ENCODE peak calls at places on chromosomes 13 and 19, in eight cellular contexts. U is tibial artery, V is adrenal gland, W is B cell, P is omental fat pad, D is DND-41, S is ascending aorta, K is neural progenitor cell. E is an unnamed sample.

GRCh38 chr13:43003729-43004128 is 11.7 kb upstream of the EPSTI1 start:
- DNase-seq in D (no peak), K (no peak), P (no peak), S (no peak), W (no peak), V (no peak), U (no peak), E (no peak)

GRCh38 chr13:99982741-99983400 is 1.3 kb downstream of the ZIC2 start:
- DNase-seq in U (no peak), W (no peak), S (no peak), K (peak; percentile 21), D (no peak), V (no peak), P (no peak), E (no peak)

GRCh38 chr19:57241181-57241580 is 749 bp downstream of the ZNF805 start:
- DNase-seq in W (no peak), P (no peak), K (no peak), D (no peak), V (no peak), U (no peak), S (no peak), E (no peak)

GRCh38 chr13:72195044-72195704 is 328.2 kb upstream of the DACH1 start:
- DNase-seq in S (no peak), D (no peak), U (no peak), W (no peak), P (no peak), K (no peak), V (no peak), E (no peak)

GRCh38 chr13:113633485-113633873 is 24.5 kb downstream of the ATP4B start:
- DNase-seq in V (no peak), P (no peak), K (no peak), W (no peak), S (no peak), D (no peak), U (no peak), E (no peak)

GRCh38 chr19:35787227-35787799 is 11.9 kb downstream of the ARHGAP33 start:
- DNase-seq in V (no peak), W (no peak), K (no peak), U (no peak), S (no peak), P (no peak), D (no peak), E (no peak)

GRCh38 chr13:110882228-110882627 is 32.6 kb downstream of the ANKRD10 start:
- DNase-seq in V (no peak), P (no peak), D (no peak), K (no peak), U (no peak), S (no peak), W (no peak), E (no peak)

GRCh38 chr13:91211548-91211947 is 135.9 kb upstream of the MIR17HG start:
- DNase-seq in S (no peak), D (no peak), U (no peak), V (no peak), K (no peak), P (no peak), W (no peak), E (no peak)

GRCh38 chr13:20709782-20710181 is 6.3 kb downstream of the IL17D start:
- DNase-seq in K (no peak), V (no peak), D (no peak), P (no peak), S (no peak), U (no peak), W (no peak), E (no peak)

GRCh38 chr19:37691881-37692504 is 27.6 kb downstream of the ZNF607 start:
- DNase-seq in W (peak; percentile 86), V (peak; percentile 87), U (peak; percentile 86), S (peak; percentile 42), K (peak; percentile 91), P (peak; percentile 58), D (peak; percentile 92), E (peak; percentile 88)

GRCh38 chr13:110957181-110957884 is 42.5 kb upstream of the ANKRD10 start:
- DNase-seq in P (no peak), V (no peak), W (no peak), U (no peak), D (peak; percentile 24), K (no peak), S (no peak), E (no peak)

GRCh38 chr13:20127563-20128458 is 33.0 kb downstream of the GJA3 start:
- DNase-seq in V (peak; percentile 72), D (peak; percentile 12), W (peak; percentile 59), S (no peak), P (peak; percentile 26), K (peak; percentile 74), U (peak; percentile 84), E (no peak)

GRCh38 chr13:31674056-31674455 is 65.3 kb upstream of the RXFP2 start:
- DNase-seq in W (no peak), K (no peak), D (no peak), P (no peak), U (no peak), V (no peak), S (no peak), E (no peak)

GRCh38 chr19:55600336-55601028 is 394 bp downstream of the ZNF524 start:
- DNase-seq in U (peak; percentile 83), S (no peak), D (peak; percentile 94), P (peak; percentile 29), W (no peak), K (peak; percentile 96), V (no peak), E (peak; percentile 82)

GRCh38 chr13:78137404-78138142 is 218.9 kb upstream of the EDNRB start:
- DNase-seq in W (peak; percentile 52), D (peak; percentile 16), S (no peak), K (peak; percentile 84), P (no peak), V (peak; percentile 17), U (no peak), E (peak; percentile 14)

GRCh38 chr13:64446372-64446771 is 2783.8 kb downstream of the PCDH9 start:
- DNase-seq in D (no peak), K (no peak), S (no peak), W (no peak), U (no peak), V (no peak), P (no peak), E (no peak)

GRCh38 chr19:18594096-18594823 is 5.7 kb downstream of the REX1BD start:
- DNase-seq in D (peak; percentile 81), W (peak; percentile 91), V (peak; percentile 81), S (no peak), U (peak; percentile 86), P (no peak), K (peak; percentile 96), E (no peak)

GRCh38 chr13:108036411-108036810 is 178.9 kb downstream of the LIG4 start:
- DNase-seq in S (no peak), P (no peak), V (no peak), U (no peak), K (no peak), D (no peak), W (no peak), E (no peak)

GRCh38 chr19:17488593-17489391 is 18.5 kb downstream of the SLC27A1 start:
- DNase-seq in W (peak; percentile 81), D (peak; percentile 59), K (peak; percentile 96), U (peak; percentile 71), P (peak; percentile 46), V (peak; percentile 73), S (no peak), E (no peak)
- TF ChIP-seq CTCF in W (no peak), D (peak; percentile 28), K (peak; percentile 71), U (no peak), P (no peak), V (peak; percentile 17), S (no peak), E (no peak)

GRCh38 chr19:41263850-41264580 is at the start of gene HNRNPUL1:
- DNase-seq in D (peak; percentile 99), S (peak; percentile 97), U (peak; percentile 100), P (peak; percentile 97), V (peak; percentile 100), W (peak; percentile 99), K (peak; percentile 99), E (peak; percentile 92)

GRCh38 chr19:41265376-41266153 is 1.4 kb downstream of the HNRNPUL1 start:
- DNase-seq in W (peak; percentile 21), P (no peak), K (peak; percentile 26), S (no peak), D (peak; percentile 13), V (peak; percentile 40), U (peak; percentile 65), E (no peak)

GRCh38 chr19:41261474-41262190 is 2.5 kb upstream of the HNRNPUL1 start:
- DNase-seq in P (no peak), K (no peak), D (no peak), U (peak; percentile 70), W (peak; percentile 30), S (no peak), V (no peak), E (no peak)

GRCh38 chr19:41263042-41263849 is 926 bp upstream of the HNRNPUL1 start:
- DNase-seq in V (peak; percentile 79), U (peak; percentile 85), D (peak; percentile 61), P (peak; percentile 38), S (peak; percentile 78), K (peak; percentile 76), W (peak; percentile 88), E (no peak)

GRCh38 chr19:41264581-41265375 is 606 bp downstream of the HNRNPUL1 start:
- DNase-seq in W (no peak), P (no peak), K (peak; percentile 54), V (peak; percentile 75), D (peak; percentile 76), U (peak; percentile 76), S (no peak), E (no peak)
- TF ChIP-seq CTCF in W (no peak), P (no peak), K (no peak), V (no peak), D (no peak), U (no peak), S (no peak), E (no peak)

GRCh38 chr19:15702590-15702930 is 25.3 kb upstream of the OR10H2 start:
- DNase-seq in W (peak; percentile 16), V (peak; percentile 76), K (no peak), S (peak; percentile 29), P (peak; percentile 60), U (peak; percentile 77), D (peak; percentile 22), E (no peak)
- TF ChIP-seq CTCF in W (no peak), V (no peak), K (no peak), S (no peak), P (no peak), U (no peak), D (peak; percentile 43), E (peak; percentile 1)

DNA sequence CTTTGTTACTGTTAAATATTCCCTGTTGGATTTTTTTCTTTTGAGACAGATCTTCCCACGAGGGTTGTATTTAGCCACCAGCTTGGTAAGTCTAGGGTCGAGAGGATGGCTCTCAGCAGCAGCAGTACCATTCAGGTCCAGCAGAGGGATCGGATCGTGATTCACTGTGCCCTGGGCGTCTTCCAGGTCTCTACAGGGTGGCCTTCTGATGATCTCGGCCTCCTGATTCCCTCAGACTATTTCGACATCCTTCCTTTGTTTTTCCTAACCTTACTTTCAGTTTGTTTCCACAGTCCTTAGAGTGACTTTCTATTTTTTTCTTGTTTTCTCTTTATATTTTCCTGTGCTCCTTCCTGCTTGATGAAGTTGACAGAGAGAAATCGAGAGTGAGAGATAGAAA is 1436.9 kb downstream of the UQCRFS1 start:
- DNase-seq in K (no peak), W (peak; percentile 26), U (no peak), D (peak; percentile 23), P (no peak), V (peak; percentile 27), S (no peak), E (no peak)
- TF ChIP-seq CTCF in K (peak; percentile 3), W (peak; percentile 47), U (no peak), D (peak; percentile 54), P (no peak), V (no peak), S (no peak), E (no peak)

GRCh38 chr19:3463039-3463958 is 17.0 kb downstream of the SMIM24 start:
- DNase-seq in D (no peak), K (peak; percentile 58), W (no peak), P (no peak), S (no peak), U (no peak), V (no peak), E (no peak)
- TF ChIP-seq CTCF in D (no peak), K (peak; percentile 40), W (no peak), P (no peak), S (no peak), U (no peak), V (no peak), E (no peak)

E was measured in D721Med.